ENCODE peak calls at places on chromosomes 13 and 19, in eight cellular contexts. X, A, Q, U, N, S, W and V are unnamed samples.

GRCh38 chr19:55266404-55266803 is 7.6 kb upstream of the PPP6R1 start:
- DNase-seq in X (no peak), A (no peak), Q (no peak), U (no peak), N (no peak), S (no peak), W (no peak), V (no peak)

GRCh38 chr19:35744335-35744687 is 907 bp downstream of the U2AF1L4 start:
- DNase-seq in X (no peak), A (no peak), Q (no peak), U (no peak), N (no peak), S (no peak), W (no peak), V (no peak)

GRCh38 chr13:22061806-22062391 is 391.0 kb downstream of the FGF9 start:
- DNase-seq in X (no peak), A (no peak), Q (no peak), U (no peak), N (no peak), S (peak), W (no peak), V (peak)

GRCh38 chr13:100881291-100881864 is 206.8 kb upstream of the TMTC4 start:
- DNase-seq in X (no peak), A (no peak), Q (no peak), U (no peak), N (no peak), S (no peak), W (no peak), V (no peak)

GRCh38 chr13:75256922-75257321 is 225.0 kb downstream of the TBC1D4 start:
- DNase-seq in X (no peak), A (no peak), Q (no peak), U (no peak), N (no peak), S (no peak), W (no peak), V (no peak)

GRCh38 chr13:105936816-105937215 is 598.6 kb downstream of the EFNB2 start:
- DNase-seq in X (no peak), A (no peak), Q (no peak), U (no peak), N (no peak), S (no peak), W (no peak), V (no peak)

GRCh38 chr19:16825312-16826168 is 3.7 kb upstream of the SIN3B start:
- DNase-seq in X (no peak), A (no peak), Q (peak), U (peak), N (peak), S (no peak), W (no peak), V (no peak)

GRCh38 chr13:111519490-111520170 is 199.2 kb downstream of the TEX29 start:
- DNase-seq in X (no peak), A (no peak), Q (no peak), U (no peak), N (no peak), S (no peak), W (no peak), V (no peak)

GRCh38 chr19:46299004-46299509 is 2.2 kb downstream of the HIF3A start:
- DNase-seq in X (no peak), A (no peak), Q (no peak), U (peak), N (peak), S (no peak), W (no peak), V (no peak)

GRCh38 chr13:27379694-27380596 is 44.5 kb upstream of the GTF3A start:
- DNase-seq in X (peak), A (peak), Q (peak), U (no peak), N (peak), S (peak), W (peak), V (peak)

GRCh38 chr13:36417328-36417727 is 15.0 kb upstream of the CCNA1 start:
- DNase-seq in X (no peak), A (no peak), Q (no peak), U (no peak), N (no peak), S (no peak), W (no peak), V (no peak)

GRCh38 chr13:29537736-29538624 is 57.5 kb downstream of the SLC7A1 start:
- DNase-seq in X (no peak), A (no peak), Q (no peak), U (no peak), N (peak), S (no peak), W (no peak), V (no peak)